ENCODE peak calls at places on chromosomes 2 and 18, in ten cellular contexts. One of them, this sample, is unnamed.

GRCh38 chr18:79871481-79872091 is 73.8 kb downstream of the KCNG2 start:
- DNase-seq in CD8-positive, alpha-beta T cell: no peak
- DNase-seq in PC-3: no peak
- DNase-seq in SJSA1: no peak
- DNase-seq in PC-9: no peak
- DNase-seq in WERI-Rb-1: no peak
- DNase-seq in stomach: no peak
- DNase-seq in H9: peak; percentile 30
- DNase-seq in HepG2: no peak
- DNase-seq in adipocyte: no peak
- DNase-seq in this sample: peak; percentile 65

GRCh38 chr2:126658910-126659613 is 3.1 kb downstream of the GYPC start:
- DNase-seq in CD8-positive, alpha-beta T cell: peak; percentile 42
- DNase-seq in PC-3: no peak
- DNase-seq in SJSA1: no peak
- DNase-seq in PC-9: no peak
- DNase-seq in WERI-Rb-1: no peak
- DNase-seq in stomach: peak; percentile 54
- DNase-seq in H9: no peak
- DNase-seq in HepG2: no peak
- DNase-seq in adipocyte: peak; percentile 48
- DNase-seq in this sample: peak; percentile 19

GRCh38 chr2:33086400-33087015 is 139.8 kb downstream of the LTBP1 start:
- DNase-seq in CD8-positive, alpha-beta T cell: no peak
- DNase-seq in PC-3: peak; percentile 29
- DNase-seq in SJSA1: no peak
- DNase-seq in PC-9: no peak
- DNase-seq in WERI-Rb-1: no peak
- DNase-seq in stomach: peak; percentile 41
- DNase-seq in H9: no peak
- DNase-seq in HepG2: no peak
- DNase-seq in adipocyte: no peak
- DNase-seq in this sample: no peak

GRCh38 chr2:58601017-58601416 is 359.9 kb upstream of the FANCL start:
- DNase-seq in CD8-positive, alpha-beta T cell: no peak
- DNase-seq in PC-3: peak; percentile 92
- DNase-seq in SJSA1: no peak
- DNase-seq in PC-9: no peak
- DNase-seq in WERI-Rb-1: no peak
- DNase-seq in stomach: no peak
- DNase-seq in H9: no peak
- DNase-seq in HepG2: no peak
- DNase-seq in adipocyte: no peak
- DNase-seq in this sample: no peak

GRCh38 chr2:54568876-54569298 is 112.8 kb downstream of the SPTBN1 start:
- DNase-seq in CD8-positive, alpha-beta T cell: no peak
- DNase-seq in PC-3: no peak
- DNase-seq in SJSA1: no peak
- DNase-seq in PC-9: no peak
- DNase-seq in WERI-Rb-1: no peak
- DNase-seq in stomach: peak; percentile 73
- DNase-seq in H9: no peak
- DNase-seq in HepG2: no peak
- DNase-seq in adipocyte: no peak
- DNase-seq in this sample: no peak

GRCh38 chr2:240203031-240203841 is 62.8 kb upstream of the OTOS start:
- DNase-seq in CD8-positive, alpha-beta T cell: no peak
- DNase-seq in PC-3: no peak
- DNase-seq in SJSA1: no peak
- DNase-seq in PC-9: no peak
- DNase-seq in WERI-Rb-1: no peak
- DNase-seq in stomach: no peak
- DNase-seq in H9: no peak
- DNase-seq in HepG2: no peak
- DNase-seq in adipocyte: no peak
- DNase-seq in this sample: peak; percentile 56

GRCh38 chr18:53426656-53427055 is 797.8 kb downstream of the MBD2 start:
- DNase-seq in CD8-positive, alpha-beta T cell: no peak
- DNase-seq in PC-3: no peak
- DNase-seq in SJSA1: no peak
- DNase-seq in PC-9: no peak
- DNase-seq in WERI-Rb-1: no peak
- DNase-seq in stomach: no peak
- DNase-seq in H9: no peak
- DNase-seq in HepG2: no peak
- DNase-seq in adipocyte: no peak
- DNase-seq in this sample: no peak

GRCh38 chr18:57002627-57003026 is 144.3 kb upstream of the BOD1L2 start:
- DNase-seq in CD8-positive, alpha-beta T cell: no peak
- DNase-seq in PC-3: no peak
- DNase-seq in SJSA1: no peak
- DNase-seq in PC-9: no peak
- DNase-seq in WERI-Rb-1: no peak
- DNase-seq in stomach: no peak
- DNase-seq in H9: no peak
- DNase-seq in HepG2: peak; percentile 15
- DNase-seq in adipocyte: no peak
- DNase-seq in this sample: no peak

GRCh38 chr2:230748087-230748486 is 35.4 kb downstream of the CAB39 start:
- DNase-seq in CD8-positive, alpha-beta T cell: no peak
- DNase-seq in PC-3: peak; percentile 55
- DNase-seq in SJSA1: no peak
- DNase-seq in PC-9: no peak
- DNase-seq in WERI-Rb-1: no peak
- DNase-seq in stomach: no peak
- DNase-seq in H9: no peak
- DNase-seq in HepG2: no peak
- DNase-seq in adipocyte: no peak
- DNase-seq in this sample: no peak

GRCh38 chr18:10453885-10454772 is at the start of gene APCDD1:
- DNase-seq in CD8-positive, alpha-beta T cell: no peak
- DNase-seq in PC-3: no peak
- DNase-seq in SJSA1: no peak
- DNase-seq in PC-9: no peak
- DNase-seq in WERI-Rb-1: peak; percentile 73
- DNase-seq in stomach: peak; percentile 64
- DNase-seq in H9: peak; percentile 85
- DNase-seq in HepG2: peak; percentile 21
- DNase-seq in adipocyte: peak; percentile 80
- DNase-seq in this sample: peak; percentile 96

GRCh38 chr18:10454800-10455550 is 540 bp downstream of the APCDD1 start:
- DNase-seq in CD8-positive, alpha-beta T cell: no peak
- DNase-seq in PC-3: no peak
- DNase-seq in SJSA1: no peak
- DNase-seq in PC-9: no peak
- DNase-seq in WERI-Rb-1: peak; percentile 25
- DNase-seq in stomach: peak; percentile 44
- DNase-seq in H9: peak; percentile 45
- DNase-seq in HepG2: no peak
- DNase-seq in adipocyte: peak; percentile 47
- DNase-seq in this sample: no peak

GRCh38 chr18:10449396-10449795 is 5.0 kb upstream of the APCDD1 start:
- DNase-seq in CD8-positive, alpha-beta T cell: no peak
- DNase-seq in PC-3: no peak
- DNase-seq in SJSA1: no peak
- DNase-seq in PC-9: no peak
- DNase-seq in WERI-Rb-1: no peak
- DNase-seq in stomach: no peak
- DNase-seq in H9: no peak
- DNase-seq in HepG2: no peak
- DNase-seq in adipocyte: peak; percentile 52
- DNase-seq in this sample: no peak

GRCh38 chr18:10453261-10453884 is 1.1 kb upstream of the APCDD1 start:
- DNase-seq in CD8-positive, alpha-beta T cell: no peak
- DNase-seq in PC-3: no peak
- DNase-seq in SJSA1: no peak
- DNase-seq in PC-9: no peak
- DNase-seq in WERI-Rb-1: no peak
- DNase-seq in stomach: no peak
- DNase-seq in H9: no peak
- DNase-seq in HepG2: no peak
- DNase-seq in adipocyte: peak; percentile 25
- DNase-seq in this sample: no peak

GRCh38 chr18:10450986-10451385 is 3.4 kb upstream of the APCDD1 start:
- DNase-seq in CD8-positive, alpha-beta T cell: no peak
- DNase-seq in PC-3: no peak
- DNase-seq in SJSA1: no peak
- DNase-seq in PC-9: no peak
- DNase-seq in WERI-Rb-1: no peak
- DNase-seq in stomach: no peak
- DNase-seq in H9: no peak
- DNase-seq in HepG2: no peak
- DNase-seq in adipocyte: no peak
- DNase-seq in this sample: no peak
- H3K27me3 ChIP-seq in CD8-positive, alpha-beta T cell: peaks cover 2% of the 10 kb centered on the region
- H3K27me3 ChIP-seq in PC-3: peaks cover 94% of the 10 kb centered on the region
- H3K27me3 ChIP-seq in SJSA1: peaks cover 42% of the 10 kb centered on the region
- H3K27me3 ChIP-seq in PC-9: no peaks in the 10 kb centered on the region
- H3K27me3 ChIP-seq in WERI-Rb-1: no peaks in the 10 kb centered on the region
- H3K27me3 ChIP-seq in stomach: no peaks in the 10 kb centered on the region
- H3K27me3 ChIP-seq in H9: peaks cover 9% of the 10 kb centered on the region
- H3K27me3 ChIP-seq in HepG2: peaks cover 19% of the 10 kb centered on the region
- H3K27me3 ChIP-seq in adipocyte: peaks cover 3% of the 10 kb centered on the region
- H3K27me3 ChIP-seq in this sample: peaks cover 10% of the 10 kb centered on the region

DNA sequence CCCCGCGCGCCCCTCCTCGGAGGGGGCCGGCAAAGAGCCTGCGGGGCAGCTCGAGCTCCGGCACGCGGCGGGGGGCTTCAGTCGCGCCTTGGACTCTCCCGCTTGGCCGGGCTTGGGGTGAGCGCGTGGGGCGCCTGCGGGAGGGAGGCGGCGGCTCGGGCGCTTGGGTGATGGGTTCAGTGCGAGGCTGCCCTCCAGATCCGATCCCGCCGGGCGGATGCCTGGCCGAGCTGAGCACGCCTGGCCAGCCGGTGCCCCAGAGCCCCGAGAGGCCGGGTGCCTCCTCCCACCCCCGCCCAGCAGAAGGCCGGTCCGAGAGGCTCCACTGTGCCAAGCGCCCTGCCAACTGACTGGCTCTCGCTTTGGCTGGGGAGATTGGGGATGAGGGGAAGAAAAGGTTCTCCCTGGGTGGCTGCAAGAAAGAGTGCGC is 276 bp upstream of the NXPH2 start:
- DNase-seq in CD8-positive, alpha-beta T cell: no peak
- DNase-seq in PC-3: no peak
- DNase-seq in SJSA1: no peak
- DNase-seq in PC-9: no peak
- DNase-seq in WERI-Rb-1: no peak
- DNase-seq in stomach: no peak
- DNase-seq in H9: no peak
- DNase-seq in HepG2: no peak
- DNase-seq in adipocyte: peak; percentile 6
- DNase-seq in this sample: peak; percentile 68
- H3K27me3 ChIP-seq in CD8-positive, alpha-beta T cell: no peaks in the 10 kb centered on the region
- H3K27me3 ChIP-seq in PC-3: peaks cover 62% of the 10 kb centered on the region
- H3K27me3 ChIP-seq in SJSA1: peaks cover 25% of the 10 kb centered on the region
- H3K27me3 ChIP-seq in PC-9: no peaks in the 10 kb centered on the region
- H3K27me3 ChIP-seq in WERI-Rb-1: peaks cover 9% of the 10 kb centered on the region
- H3K27me3 ChIP-seq in stomach: peaks cover 19% of the 10 kb centered on the region
- H3K27me3 ChIP-seq in H9: peaks cover 17% of the 10 kb centered on the region
- H3K27me3 ChIP-seq in HepG2: peaks cover 58% of the 10 kb centered on the region
- H3K27me3 ChIP-seq in adipocyte: peaks cover 39% of the 10 kb centered on the region
- H3K27me3 ChIP-seq in this sample: peaks cover 52% of the 10 kb centered on the region

DNA sequence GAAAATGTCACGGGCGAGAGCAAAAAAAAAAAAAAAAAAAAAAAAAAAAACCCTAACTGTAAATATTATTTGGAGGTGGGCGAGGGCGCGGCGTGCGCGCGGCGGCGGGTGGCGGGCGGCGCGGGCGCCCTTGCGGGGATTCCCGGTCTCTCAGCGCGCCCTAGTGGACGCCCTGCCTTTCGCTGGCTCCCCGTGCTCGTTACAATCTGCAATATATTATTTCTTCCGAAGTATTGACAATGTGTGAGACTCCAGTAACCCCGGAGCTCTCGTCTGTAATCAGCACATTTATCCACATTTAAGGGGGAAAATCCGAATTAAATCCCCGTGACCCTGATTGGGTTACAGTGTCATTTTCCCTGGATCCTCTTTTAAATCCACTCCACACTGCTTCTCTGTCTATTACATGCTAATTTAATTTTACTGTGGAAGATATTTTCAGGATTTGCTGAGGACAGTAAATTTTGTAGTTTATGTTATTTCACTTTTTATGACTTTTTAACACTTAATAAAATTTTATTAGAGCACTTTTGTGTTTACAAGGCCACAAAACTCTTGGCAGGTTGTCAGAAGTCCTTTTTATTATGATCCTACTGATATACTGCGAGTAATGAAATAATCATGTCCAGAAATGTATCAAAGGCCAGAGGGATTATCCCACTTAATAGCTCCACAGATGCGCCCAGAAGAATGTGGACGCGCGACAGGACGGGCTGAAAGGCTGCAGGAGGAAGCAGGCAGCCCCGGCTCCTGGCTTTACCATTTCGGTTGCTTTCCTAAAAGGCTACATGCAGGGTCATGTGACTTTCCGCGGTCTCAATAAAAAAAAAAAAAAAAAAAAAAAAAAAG is 369.1 kb downstream of the MTX2 start:
- DNase-seq in CD8-positive, alpha-beta T cell: peak; percentile 68
- DNase-seq in PC-3: peak; percentile 78
- DNase-seq in SJSA1: peak; percentile 84
- DNase-seq in PC-9: no peak
- DNase-seq in WERI-Rb-1: peak; percentile 44
- DNase-seq in stomach: peak; percentile 63
- DNase-seq in H9: peak; percentile 57
- DNase-seq in HepG2: peak; percentile 15
- DNase-seq in adipocyte: peak; percentile 83
- DNase-seq in this sample: peak; percentile 88
- H3K27me3 ChIP-seq in CD8-positive, alpha-beta T cell: peaks cover 23% of the 10 kb centered on the region
- H3K27me3 ChIP-seq in PC-3: no peaks in the 10 kb centered on the region
- H3K27me3 ChIP-seq in SJSA1: no peaks in the 10 kb centered on the region
- H3K27me3 ChIP-seq in PC-9: no peaks in the 10 kb centered on the region
- H3K27me3 ChIP-seq in WERI-Rb-1: peaks cover 92% of the 10 kb centered on the region
- H3K27me3 ChIP-seq in stomach: no peaks in the 10 kb centered on the region
- H3K27me3 ChIP-seq in H9: peaks cover 9% of the 10 kb centered on the region
- H3K27me3 ChIP-seq in HepG2: peaks cover 59% of the 10 kb centered on the region
- H3K27me3 ChIP-seq in adipocyte: no peaks in the 10 kb centered on the region
- H3K27me3 ChIP-seq in this sample: peaks cover 28% of the 10 kb centered on the region

DNA sequence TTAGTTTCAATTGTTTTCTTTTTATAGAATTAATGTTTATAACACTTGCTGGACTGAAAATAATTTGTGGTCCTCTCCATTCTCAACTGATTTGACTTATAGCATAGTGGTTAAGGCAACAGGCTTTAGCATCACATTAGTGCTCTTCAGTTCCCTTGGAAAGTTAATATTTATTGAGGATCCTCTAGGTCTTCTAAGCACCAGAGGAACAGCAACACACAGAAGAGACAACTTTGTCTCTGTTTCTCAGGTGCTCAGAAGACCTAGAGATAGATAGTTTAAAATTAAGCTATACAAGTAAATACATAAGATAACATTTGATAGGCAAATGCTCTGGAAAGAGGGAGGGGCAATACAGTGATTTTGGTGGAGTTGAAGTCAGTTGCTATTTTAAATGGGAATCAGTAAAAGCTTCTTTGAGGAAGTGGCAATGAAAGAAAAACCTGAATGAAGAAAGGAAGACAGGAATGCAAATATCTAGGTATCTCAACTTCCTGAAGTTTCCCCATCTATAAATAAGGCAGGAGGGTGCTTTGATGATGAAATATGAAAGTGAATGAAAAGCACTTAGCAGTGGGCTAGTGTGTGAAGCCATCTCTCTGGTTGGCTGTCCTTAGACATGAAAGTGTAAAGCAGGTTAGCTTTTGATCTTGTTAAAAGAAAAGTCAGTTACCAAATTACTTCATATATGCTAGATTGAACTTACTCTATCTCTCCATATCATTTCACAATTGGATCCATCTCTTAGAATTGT is 7.9 kb downstream of the NEUROD1 start:
- DNase-seq in CD8-positive, alpha-beta T cell: no peak
- DNase-seq in PC-3: no peak
- DNase-seq in SJSA1: no peak
- DNase-seq in PC-9: no peak
- DNase-seq in WERI-Rb-1: no peak
- DNase-seq in stomach: no peak
- DNase-seq in H9: no peak
- DNase-seq in HepG2: no peak
- DNase-seq in adipocyte: no peak
- DNase-seq in this sample: no peak
- H3K27me3 ChIP-seq in CD8-positive, alpha-beta T cell: peaks cover under 1% of the 10 kb centered on the region
- H3K27me3 ChIP-seq in PC-3: peaks cover 2% of the 10 kb centered on the region
- H3K27me3 ChIP-seq in SJSA1: peaks cover 16% of the 10 kb centered on the region
- H3K27me3 ChIP-seq in PC-9: no peaks in the 10 kb centered on the region
- H3K27me3 ChIP-seq in WERI-Rb-1: no peaks in the 10 kb centered on the region
- H3K27me3 ChIP-seq in stomach: no peaks in the 10 kb centered on the region
- H3K27me3 ChIP-seq in H9: peaks cover 2% of the 10 kb centered on the region
- H3K27me3 ChIP-seq in HepG2: no peaks in the 10 kb centered on the region
- H3K27me3 ChIP-seq in adipocyte: peaks cover 62% of the 10 kb centered on the region
- H3K27me3 ChIP-seq in this sample: peaks cover 45% of the 10 kb centered on the region